ENCODE peak calls at places on chromosome 21, in eight cellular contexts. F, O, C, Y, R, D, A and V are unnamed samples.
A peak's percentile ranks its signal among the peaks of the same experiment; 100 is the strongest.

GRCh38 chr21:32728455-32729237 is 833 bp upstream of the SYNJ1 start:
- DNase-seq in R (no peak), A (peak; percentile 44), O (no peak), D (no peak), F (no peak), C (no peak), Y (no peak), V (no peak)

GRCh38 chr21:39153842-39154241 is 29.4 kb downstream of the PSMG1 start:
- DNase-seq in A (no peak), O (no peak), Y (no peak), F (no peak), R (no peak), D (no peak), C (no peak), V (no peak)

GRCh38 chr21:41283211-41283818 is 33.3 kb upstream of the FAM3B start:
- DNase-seq in Y (peak; percentile 13), F (peak; percentile 39), C (peak; percentile 43), O (peak; percentile 40), R (peak; percentile 77), D (peak; percentile 67), A (peak; percentile 71), V (peak; percentile 63)

GRCh38 chr21:43778469-43779335 is 2.6 kb upstream of the CSTB start:
- DNase-seq in R (no peak), A (peak; percentile 32), C (peak; percentile 61), O (no peak), D (no peak), Y (no peak), F (no peak), V (no peak)

GRCh38 chr21:41766883-41767605 is at the start of gene RIPK4:
- DNase-seq in R (no peak), O (peak; percentile 70), A (no peak), D (no peak), Y (peak; percentile 73), F (peak; percentile 39), C (peak; percentile 84), V (peak; percentile 73)

GRCh38 chr21:41961282-41961701 is 7.5 kb upstream of the C2CD2 start:
- DNase-seq in O (no peak), R (no peak), Y (no peak), C (no peak), A (no peak), D (no peak), F (no peak), V (no peak)

GRCh38 chr21:35565204-35565611 is 495.1 kb downstream of the SETD4 start:
- DNase-seq in D (peak; percentile 78), A (no peak), R (peak; percentile 74), F (no peak), C (peak; percentile 75), Y (no peak), O (no peak), V (no peak)

GRCh38 chr21:32562426-32562825 is 22.9 kb downstream of the TCP10L start:
- DNase-seq in F (no peak), A (no peak), R (no peak), C (no peak), D (peak; percentile 80), O (no peak), Y (no peak), V (no peak)

GRCh38 chr21:45114475-45114874 is 40.1 kb downstream of the ADARB1 start:
- DNase-seq in C (no peak), D (no peak), R (no peak), Y (no peak), F (no peak), O (no peak), A (no peak), V (no peak)

GRCh38 chr21:42337830-42338729 is 12.7 kb downstream of the TFF2 start:
- DNase-seq in D (peak; percentile 4), Y (peak; percentile 89), R (no peak), A (peak; percentile 57), F (peak; percentile 76), O (peak; percentile 47), C (peak; percentile 56), V (peak; percentile 46)

GRCh38 chr21:26844258-26845065 is 747 bp downstream of the ADAMTS1 start:
- DNase-seq in F (no peak), Y (peak; percentile 4), D (no peak), C (no peak), A (peak; percentile 14), R (no peak), O (no peak), V (no peak)

GRCh38 chr21:41362605-41363369 is 960 bp downstream of the MX2 start:
- DNase-seq in A (no peak), C (no peak), R (no peak), F (no peak), Y (no peak), D (no peak), O (no peak), V (no peak)

GRCh38 chr21:46368533-46369285 is 44.8 kb downstream of the PCNT start:
- DNase-seq in R (no peak), F (peak; percentile 27), D (no peak), Y (peak; percentile 21), C (no peak), O (peak; percentile 59), A (peak; percentile 18), V (peak; percentile 71)

GRCh38 chr21:44969965-44970755 is 30.3 kb downstream of the SLX9 start:
- DNase-seq in F (no peak), C (no peak), Y (no peak), A (peak; percentile 17), D (no peak), O (no peak), R (peak; percentile 12), V (no peak)

GRCh38 chr21:39041815-39042214 is 141.4 kb downstream of the PSMG1 start:
- DNase-seq in D (no peak), R (no peak), C (no peak), Y (no peak), O (no peak), A (no peak), F (no peak), V (no peak)

GRCh38 chr21:36479415-36480402 is at the start of gene CLDN14:
- DNase-seq in Y (no peak), O (no peak), A (no peak), C (no peak), R (no peak), D (no peak), F (no peak), V (no peak)

GRCh38 chr21:39483917-39484316 is 32.1 kb downstream of the SH3BGR start:
- DNase-seq in C (no peak), F (no peak), D (no peak), A (no peak), O (no peak), R (peak; percentile 26), Y (no peak), V (no peak)

GRCh38 chr21:44762221-44763049 is 39.2 kb downstream of the UBE2G2 start:
- DNase-seq in R (no peak), Y (no peak), F (no peak), C (no peak), O (no peak), D (no peak), A (no peak), V (no peak)

GRCh38 chr21:44952116-44952928 is 12.5 kb downstream of the SLX9 start:
- DNase-seq in D (no peak), O (no peak), Y (no peak), A (no peak), R (no peak), C (no peak), F (no peak), V (no peak)

GRCh38 chr21:15839601-15840000 is 109.8 kb downstream of the USP25 start:
- DNase-seq in F (no peak), D (no peak), Y (no peak), A (no peak), O (no peak), R (no peak), C (no peak), V (no peak)

GRCh38 chr21:34073032-34073748 is at the start of the genes MRPS6 and SLC5A3:
- DNase-seq in O (peak; percentile 74), A (peak; percentile 77), C (peak; percentile 79), D (peak; percentile 54), F (peak; percentile 66), R (peak; percentile 72), Y (peak; percentile 73), V (peak; percentile 97)

GRCh38 chr21:33028759-33029511 is 3.2 kb downstream of the OLIG2 start:
- DNase-seq in Y (no peak), A (no peak), O (no peak), F (no peak), C (no peak), D (no peak), R (no peak), V (no peak)

GRCh38 chr21:14739590-14739989 is 193.5 kb upstream of the SAMSN1 start:
- DNase-seq in D (no peak), A (no peak), R (no peak), O (no peak), C (no peak), Y (no peak), F (no peak), V (no peak)

GRCh38 chr21:18951291-18952038 is 547.9 kb upstream of the TMPRSS15 start:
- DNase-seq in F (no peak), C (no peak), Y (no peak), O (no peak), R (no peak), A (peak; percentile 45), D (no peak), V (no peak)

GRCh38 chr21:46157396-46157986 is 2.1 kb upstream of the FTCD start:
- DNase-seq in Y (no peak), A (no peak), D (no peak), F (no peak), O (no peak), R (no peak), C (no peak), V (no peak)

GRCh38 chr21:41232055-41232454 is 64.1 kb downstream of the BACE2 start:
- DNase-seq in A (peak; percentile 2), D (no peak), C (no peak), F (no peak), Y (no peak), O (no peak), R (no peak), V (no peak)

GRCh38 chr21:21929228-21929627 is 931.0 kb downstream of the NCAM2 start:
- DNase-seq in C (no peak), F (no peak), D (no peak), Y (no peak), O (no peak), R (no peak), A (no peak), V (no peak)